ENCODE peak calls at places on chromosomes 7 and 10, in nine cellular contexts. One of them, this sample, is unnamed. For H3K36me3 and H3K9me3, the result is how much of the 10 kb centered on the place peaks cover.

GRCh38 chr10:114719311-114719710 is 61.2 kb upstream of the ABLIM1 start:
- DNase-seq in adrenal gland: no peak
- DNase-seq in spleen: no peak
- DNase-seq in HepG2: peak
- DNase-seq in transverse colon: peak
- DNase-seq in upper lobe of left lung: peak
- DNase-seq in uterus: no peak
- DNase-seq in K562: no peak
- DNase-seq in heart left ventricle: peak
- DNase-seq in this sample: no peak

GRCh38 chr7:28408105-28408973 is 4.0 kb upstream of the CREB5 start:
- DNase-seq in adrenal gland: peak
- DNase-seq in spleen: no peak
- DNase-seq in HepG2: no peak
- DNase-seq in transverse colon: peak
- DNase-seq in upper lobe of left lung: no peak
- DNase-seq in uterus: peak
- DNase-seq in K562: no peak
- DNase-seq in heart left ventricle: peak
- DNase-seq in this sample: no peak

GRCh38 chr7:124009321-124009720 is 23.5 kb downstream of the TMEM229A start:
- DNase-seq in adrenal gland: no peak
- DNase-seq in spleen: no peak
- DNase-seq in HepG2: no peak
- DNase-seq in transverse colon: no peak
- DNase-seq in upper lobe of left lung: no peak
- DNase-seq in uterus: no peak
- DNase-seq in K562: no peak
- DNase-seq in heart left ventricle: no peak
- DNase-seq in this sample: no peak

GRCh38 chr10:124239134-124239533 is 145.7 kb upstream of the CHST15 start:
- DNase-seq in adrenal gland: no peak
- DNase-seq in spleen: no peak
- DNase-seq in HepG2: no peak
- DNase-seq in transverse colon: peak
- DNase-seq in upper lobe of left lung: no peak
- DNase-seq in uterus: no peak
- DNase-seq in K562: no peak
- DNase-seq in heart left ventricle: no peak
- DNase-seq in this sample: no peak

GRCh38 chr10:73857446-73857845 is 16.9 kb downstream of the CAMK2G start:
- DNase-seq in adrenal gland: no peak
- DNase-seq in spleen: no peak
- DNase-seq in HepG2: no peak
- DNase-seq in transverse colon: no peak
- DNase-seq in upper lobe of left lung: no peak
- DNase-seq in uterus: no peak
- DNase-seq in K562: no peak
- DNase-seq in heart left ventricle: no peak
- DNase-seq in this sample: no peak

GRCh38 chr7:123285076-123285700 is 85.4 kb upstream of the SLC13A1 start:
- DNase-seq in adrenal gland: no peak
- DNase-seq in spleen: no peak
- DNase-seq in HepG2: no peak
- DNase-seq in transverse colon: no peak
- DNase-seq in upper lobe of left lung: no peak
- DNase-seq in uterus: no peak
- DNase-seq in K562: no peak
- DNase-seq in heart left ventricle: no peak
- DNase-seq in this sample: no peak

GRCh38 chr10:62815373-62816111 is 624 bp downstream of the EGR2 start:
- DNase-seq in adrenal gland: peak
- DNase-seq in spleen: peak
- DNase-seq in HepG2: no peak
- DNase-seq in transverse colon: no peak
- DNase-seq in upper lobe of left lung: no peak
- DNase-seq in uterus: no peak
- DNase-seq in K562: no peak
- DNase-seq in heart left ventricle: no peak
- DNase-seq in this sample: peak

GRCh38 chr10:103154464-103155299 is 38.4 kb downstream of the NT5C2 start:
- DNase-seq in adrenal gland: no peak
- DNase-seq in spleen: no peak
- DNase-seq in HepG2: peak
- DNase-seq in transverse colon: no peak
- DNase-seq in upper lobe of left lung: no peak
- DNase-seq in uterus: no peak
- DNase-seq in K562: no peak
- DNase-seq in heart left ventricle: no peak
- DNase-seq in this sample: no peak

GRCh38 chr7:14894826-14895225 is 7.7 kb downstream of the DGKB start:
- DNase-seq in adrenal gland: no peak
- DNase-seq in spleen: no peak
- DNase-seq in HepG2: no peak
- DNase-seq in transverse colon: no peak
- DNase-seq in upper lobe of left lung: no peak
- DNase-seq in uterus: no peak
- DNase-seq in K562: no peak
- DNase-seq in heart left ventricle: no peak
- DNase-seq in this sample: no peak

GRCh38 chr7:20470726-20471125 is 140.0 kb downstream of the ITGB8 start:
- DNase-seq in adrenal gland: no peak
- DNase-seq in spleen: no peak
- DNase-seq in HepG2: no peak
- DNase-seq in transverse colon: no peak
- DNase-seq in upper lobe of left lung: no peak
- DNase-seq in uterus: no peak
- DNase-seq in K562: no peak
- DNase-seq in heart left ventricle: no peak
- DNase-seq in this sample: no peak

GRCh38 chr7:104272767-104273384 is 55.5 kb upstream of the LHFPL3 start:
- DNase-seq in adrenal gland: peak
- DNase-seq in spleen: no peak
- DNase-seq in HepG2: peak
- DNase-seq in transverse colon: no peak
- DNase-seq in upper lobe of left lung: no peak
- DNase-seq in uterus: no peak
- DNase-seq in K562: no peak
- DNase-seq in heart left ventricle: no peak
- DNase-seq in this sample: no peak

GRCh38 chr7:134726581-134726980 is 52.9 kb upstream of the CALD1 start:
- DNase-seq in adrenal gland: no peak
- DNase-seq in spleen: no peak
- DNase-seq in HepG2: no peak
- DNase-seq in transverse colon: no peak
- DNase-seq in upper lobe of left lung: no peak
- DNase-seq in uterus: no peak
- DNase-seq in K562: no peak
- DNase-seq in heart left ventricle: no peak
- DNase-seq in this sample: no peak

GRCh38 chr10:70694410-70695179 is 22.3 kb downstream of the ADAMTS14 start:
- DNase-seq in adrenal gland: no peak
- DNase-seq in spleen: no peak
- DNase-seq in HepG2: no peak
- DNase-seq in transverse colon: no peak
- DNase-seq in upper lobe of left lung: no peak
- DNase-seq in uterus: no peak
- DNase-seq in K562: no peak
- DNase-seq in heart left ventricle: no peak
- DNase-seq in this sample: no peak

GRCh38 chr10:50367732-50368131 is 116.4 kb upstream of the ASAH2 start:
- DNase-seq in adrenal gland: no peak
- DNase-seq in spleen: no peak
- DNase-seq in HepG2: peak
- DNase-seq in transverse colon: peak
- DNase-seq in upper lobe of left lung: no peak
- DNase-seq in uterus: no peak
- DNase-seq in K562: peak
- DNase-seq in heart left ventricle: no peak
- DNase-seq in this sample: no peak

GRCh38 chr7:121082400-121083101 is 94.0 kb downstream of the CPED1 start:
- DNase-seq in adrenal gland: no peak
- DNase-seq in spleen: no peak
- DNase-seq in HepG2: no peak
- DNase-seq in transverse colon: no peak
- DNase-seq in upper lobe of left lung: no peak
- DNase-seq in uterus: no peak
- DNase-seq in K562: no peak
- DNase-seq in heart left ventricle: no peak
- DNase-seq in this sample: no peak

GRCh38 chr10:91163269-91163708 is 57.2 kb upstream of the PCGF5 start:
- DNase-seq in adrenal gland: no peak
- DNase-seq in spleen: peak
- DNase-seq in HepG2: peak
- DNase-seq in transverse colon: peak
- DNase-seq in upper lobe of left lung: peak
- DNase-seq in uterus: peak
- DNase-seq in K562: peak
- DNase-seq in heart left ventricle: peak
- DNase-seq in this sample: peak
- TF ChIP-seq POLR2A in adrenal gland: peak
- TF ChIP-seq POLR2A in spleen: no peak
- TF ChIP-seq POLR2A in HepG2: peak
- TF ChIP-seq POLR2A in transverse colon: peak
- TF ChIP-seq POLR2A in upper lobe of left lung: peak
- TF ChIP-seq POLR2A in uterus: no peak
- TF ChIP-seq POLR2A in K562: no peak
- TF ChIP-seq POLR2A in heart left ventricle: peak
- TF ChIP-seq POLR2A in this sample: no peak

GRCh38 chr7:151129882-151130591 is 37.5 kb downstream of the GBX1 start:
- DNase-seq in adrenal gland: no peak
- DNase-seq in spleen: no peak
- DNase-seq in HepG2: no peak
- DNase-seq in transverse colon: no peak
- DNase-seq in upper lobe of left lung: no peak
- DNase-seq in uterus: no peak
- DNase-seq in K562: no peak
- DNase-seq in heart left ventricle: no peak
- DNase-seq in this sample: no peak
- H3K36me3 ChIP-seq in adrenal gland: half or more
- H3K36me3 ChIP-seq in spleen: half or more
- H3K36me3 ChIP-seq in HepG2: half or more
- H3K36me3 ChIP-seq in transverse colon: under half
- H3K36me3 ChIP-seq in upper lobe of left lung: half or more
- H3K36me3 ChIP-seq in uterus: under half
- H3K36me3 ChIP-seq in K562: half or more
- H3K36me3 ChIP-seq in heart left ventricle: half or more
- H3K36me3 ChIP-seq in this sample: under half

GRCh38 chr7:69422473-69423102 is 175.7 kb upstream of the AUTS2 start:
- DNase-seq in adrenal gland: no peak
- DNase-seq in spleen: peak
- DNase-seq in HepG2: no peak
- DNase-seq in transverse colon: no peak
- DNase-seq in upper lobe of left lung: no peak
- DNase-seq in uterus: no peak
- DNase-seq in K562: no peak
- DNase-seq in heart left ventricle: no peak
- DNase-seq in this sample: no peak
- H3K9me3 ChIP-seq in adrenal gland: under half
- H3K9me3 ChIP-seq in spleen: under half
- H3K9me3 ChIP-seq in HepG2: under half
- H3K9me3 ChIP-seq in transverse colon: under half
- H3K9me3 ChIP-seq in upper lobe of left lung: under half
- H3K9me3 ChIP-seq in uterus: under half
- H3K9me3 ChIP-seq in K562: under half
- H3K9me3 ChIP-seq in heart left ventricle: under half
- H3K9me3 ChIP-seq in this sample: under half

GRCh38 chr10:79084012-79084971 is 15.5 kb downstream of the ZMIZ1 start:
- DNase-seq in adrenal gland: peak
- DNase-seq in spleen: peak
- DNase-seq in HepG2: peak
- DNase-seq in transverse colon: peak
- DNase-seq in upper lobe of left lung: peak
- DNase-seq in uterus: peak
- DNase-seq in K562: peak
- DNase-seq in heart left ventricle: peak
- DNase-seq in this sample: peak
- TF ChIP-seq POLR2A in adrenal gland: no peak
- TF ChIP-seq POLR2A in spleen: no peak
- TF ChIP-seq POLR2A in HepG2: no peak
- TF ChIP-seq POLR2A in transverse colon: no peak
- TF ChIP-seq POLR2A in upper lobe of left lung: no peak
- TF ChIP-seq POLR2A in uterus: peak
- TF ChIP-seq POLR2A in K562: no peak
- TF ChIP-seq POLR2A in heart left ventricle: no peak
- TF ChIP-seq POLR2A in this sample: no peak